ENCODE peak calls at places on chromosomes 12 and 14, in nine cellular contexts. U is neural crest cell, D is upper lobe of right lung, Z is WTC11, L is thyroid gland, H is lower lobe of right lung, M is sigmoid colon, O is cardiac muscle cell, G is hepatocyte. N is an unnamed sample.

GRCh38 chr12:64825143-64826011 is 930 bp downstream of the TBC1D30 start:
- DNase-seq in U (no peak), D (peak; percentile 67), Z (peak; percentile 25), L (peak; percentile 29), H (no peak), M (no peak), O (no peak), G (no peak), N (peak; percentile 75)

GRCh38 chr12:40137252-40137651 is 31.4 kb upstream of the SLC2A13 start:
- DNase-seq in U (no peak), D (no peak), Z (no peak), L (no peak), H (no peak), M (no peak), O (no peak), G (no peak), N (peak; percentile 23)

GRCh38 chr14:101459392-101459900 is 101.8 kb upstream of the DIO3 start:
- DNase-seq in U (no peak), D (no peak), Z (no peak), L (no peak), H (no peak), M (no peak), O (no peak), G (no peak), N (no peak)

GRCh38 chr12:92469837-92470236 is 233.0 kb upstream of the PLEKHG7 start:
- DNase-seq in U (no peak), D (no peak), Z (no peak), L (peak; percentile 56), H (no peak), M (no peak), O (peak; percentile 31), G (peak; percentile 23), N (no peak)

GRCh38 chr12:107318804-107319535 is 225.6 kb upstream of the CRY1 start:
- DNase-seq in U (peak; percentile 32), D (no peak), Z (peak; percentile 50), L (peak; percentile 45), H (peak; percentile 47), M (no peak), O (peak; percentile 43), G (peak; percentile 42), N (peak; percentile 84)

GRCh38 chr12:132171968-132172521 is 27.8 kb downstream of the NOC4L start:
- DNase-seq in U (no peak), D (peak; percentile 57), Z (no peak), L (no peak), H (no peak), M (no peak), O (no peak), G (no peak), N (peak; percentile 52)

GRCh38 chr12:50302686-50303085 is 19.4 kb upstream of the LIMA1 start:
- DNase-seq in U (no peak), D (no peak), Z (no peak), L (no peak), H (no peak), M (no peak), O (no peak), G (no peak), N (no peak)

GRCh38 chr12:29148958-29149690 is at the start of gene FAR2:
- DNase-seq in U (peak; percentile 35), D (peak; percentile 84), Z (peak; percentile 58), L (no peak), H (peak; percentile 76), M (peak; percentile 84), O (peak; percentile 56), G (peak; percentile 63), N (peak; percentile 91)

GRCh38 chr12:6044082-6044481 is 80.4 kb downstream of the VWF start:
- DNase-seq in U (no peak), D (no peak), Z (no peak), L (no peak), H (no peak), M (no peak), O (no peak), G (no peak), N (no peak)

GRCh38 chr12:26768611-26769603 is 64.1 kb downstream of the ITPR2 start:
- DNase-seq in U (no peak), D (no peak), Z (no peak), L (no peak), H (no peak), M (no peak), O (no peak), G (peak; percentile 17), N (no peak)

GRCh38 chr12:24561411-24561871 is 387.5 kb downstream of the BCAT1 start:
- DNase-seq in U (peak; percentile 13), D (no peak), Z (no peak), L (peak; percentile 20), H (no peak), M (peak; percentile 64), O (peak; percentile 59), G (peak; percentile 46), N (no peak)

DNA sequence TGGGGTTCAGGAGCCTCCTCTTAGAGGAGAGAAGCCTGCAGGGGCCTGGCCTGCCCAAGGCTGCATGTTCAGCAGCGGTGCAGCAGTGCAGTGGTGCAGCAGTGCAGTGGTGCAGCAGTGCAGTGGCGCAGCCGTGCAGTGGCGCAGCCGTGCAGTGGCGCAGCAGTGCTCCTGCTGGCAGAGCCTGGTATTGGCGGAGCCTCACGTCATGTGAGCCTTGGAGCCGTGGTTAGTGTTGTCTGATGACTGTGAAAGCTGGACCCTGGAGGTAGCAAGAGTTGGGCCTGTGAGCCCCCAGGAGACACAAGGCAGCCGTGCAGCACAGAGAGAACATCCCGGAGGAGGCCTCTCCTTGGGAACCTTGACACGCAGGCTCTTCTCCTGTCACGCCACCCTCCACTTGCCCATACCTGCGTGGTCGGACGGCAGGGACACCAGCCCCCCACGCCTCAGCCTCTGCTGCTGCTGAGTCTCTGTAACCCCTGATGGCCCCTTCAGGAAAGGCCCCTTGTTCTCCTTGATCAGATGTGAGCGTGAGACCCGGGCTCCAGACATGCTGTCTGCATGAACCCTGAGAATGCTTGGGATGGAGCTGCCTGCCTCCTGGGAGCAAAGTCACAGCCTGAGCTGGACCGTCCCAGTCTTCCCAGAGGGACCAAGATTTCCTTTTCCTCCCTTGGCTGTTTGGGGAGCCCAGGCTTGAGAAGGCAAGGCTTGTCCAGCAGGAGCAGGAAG is 193.7 kb downstream of the KIF26A start:
- DNase-seq in U (no peak), D (no peak), Z (no peak), L (no peak), H (peak; percentile 30), M (no peak), O (no peak), G (peak; percentile 2), N (no peak)
- TF ChIP-seq CTCF in U (peak; percentile 37), D (no peak), Z (no peak), L (no peak), H (no peak), M (no peak), O (no peak), G (no peak), N (no peak)

GRCh38 chr12:76948895-76949294 is 70.1 kb upstream of the CSRP2 start:
- DNase-seq in U (no peak), D (no peak), Z (no peak), L (no peak), H (no peak), M (no peak), O (no peak), G (no peak), N (no peak)

GRCh38 chr12:76947270-76947669 is 68.5 kb upstream of the CSRP2 start:
- DNase-seq in U (no peak), D (no peak), Z (no peak), L (no peak), H (no peak), M (no peak), O (no peak), G (no peak), N (no peak)

GRCh38 chr12:76957306-76957705 is 78.5 kb upstream of the CSRP2 start:
- DNase-seq in U (no peak), D (no peak), Z (no peak), L (no peak), H (no peak), M (no peak), O (no peak), G (no peak), N (no peak)

GRCh38 chr12:76952995-76953394 is 74.2 kb upstream of the CSRP2 start:
- DNase-seq in U (no peak), D (no peak), Z (no peak), L (no peak), H (no peak), M (no peak), O (no peak), G (peak; percentile 14), N (no peak)
- TF ChIP-seq CTCF in U (no peak), D (no peak), Z (no peak), L (no peak), H (no peak), M (no peak), O (no peak), G (no peak), N (no peak)

DNA sequence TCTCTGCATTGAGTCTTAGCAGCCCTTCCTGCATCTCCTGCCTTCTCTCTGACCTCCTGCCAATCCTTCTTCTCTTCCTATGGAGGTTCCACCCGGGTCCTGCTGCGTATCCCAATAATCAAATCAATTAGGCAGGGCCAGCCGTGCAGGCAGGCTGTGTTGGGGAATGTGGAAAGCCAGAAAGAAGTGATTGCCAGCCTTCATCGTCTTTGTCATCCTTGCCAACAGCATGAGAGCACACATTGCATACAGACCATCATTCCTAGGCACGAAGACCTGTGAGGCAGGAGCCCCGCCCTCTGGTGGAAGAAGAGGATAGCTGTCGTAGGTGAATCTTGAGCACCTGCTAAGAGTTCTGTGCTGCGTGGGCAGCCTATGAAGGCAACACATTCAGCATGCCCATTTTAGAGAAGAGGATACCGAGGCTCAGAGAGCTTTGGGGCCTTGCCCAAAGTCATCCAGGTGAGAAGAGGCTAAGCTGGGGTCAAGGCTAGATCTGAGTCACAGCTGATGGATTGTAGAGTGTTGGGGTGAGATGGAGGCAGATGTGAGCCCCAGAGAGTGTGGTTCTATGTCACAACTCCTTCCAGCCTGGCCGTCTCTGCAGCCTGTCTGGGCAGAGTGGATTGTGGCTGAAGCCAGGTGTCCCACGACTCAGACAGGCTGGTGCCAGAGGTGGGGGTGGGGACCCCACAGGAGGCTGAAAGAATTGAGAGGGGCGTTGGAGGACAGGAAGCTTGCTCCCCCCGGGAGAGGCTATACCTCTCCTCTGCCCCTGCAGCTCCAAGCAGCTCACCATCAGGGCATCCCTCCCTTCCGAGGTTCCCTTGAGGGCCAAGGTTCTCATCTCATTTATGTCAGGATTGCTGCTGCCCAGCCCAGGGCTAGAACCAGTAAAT is 12.7 kb downstream of the C14orf132 start:
- DNase-seq in U (no peak), D (no peak), Z (peak; percentile 52), L (no peak), H (no peak), M (no peak), O (no peak), G (no peak), N (no peak)
- TF ChIP-seq CTCF in U (peak; percentile 29), D (no peak), Z (peak; percentile 46), L (no peak), H (no peak), M (no peak), O (peak; percentile 6), G (peak; percentile 17), N (no peak)

DNA sequence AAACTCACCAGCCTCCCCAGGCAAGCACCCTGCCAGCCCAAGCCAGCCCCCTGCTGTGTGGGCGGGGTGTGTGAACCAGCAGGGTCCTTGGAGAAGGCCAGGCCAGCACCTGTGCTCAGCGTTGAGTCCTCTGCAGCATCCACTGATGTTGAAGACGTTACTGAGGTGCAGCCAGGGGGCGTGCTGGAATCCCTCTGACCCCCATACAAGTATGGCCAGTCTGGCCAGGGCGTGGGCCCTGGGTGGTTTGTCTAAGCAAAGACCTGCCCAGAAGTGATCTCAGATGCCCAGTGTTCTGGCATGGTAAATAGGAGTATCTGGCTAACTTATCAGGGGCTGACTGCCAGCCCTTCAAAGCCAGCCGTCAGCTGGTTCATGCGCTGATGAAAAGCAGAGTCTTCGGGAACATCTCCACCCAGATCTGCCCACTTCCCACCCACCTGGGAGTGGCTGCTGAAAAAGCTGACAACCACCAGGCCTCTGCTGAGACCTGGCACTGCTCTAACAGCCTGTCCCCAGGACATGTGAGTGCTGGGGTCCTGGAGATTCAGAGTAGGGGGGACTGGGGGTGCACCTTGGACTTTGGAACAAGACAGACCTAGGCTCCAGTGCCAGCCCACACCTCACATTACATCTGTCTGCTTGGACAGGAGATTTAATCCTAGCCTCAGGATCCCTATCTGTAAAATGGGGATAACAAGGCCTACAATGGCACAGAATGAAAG is 41.1 kb downstream of the ACTN1 start:
- DNase-seq in U (no peak), D (no peak), Z (peak; percentile 61), L (peak; percentile 20), H (no peak), M (peak; percentile 95), O (no peak), G (peak; percentile 68), N (peak; percentile 64)
- TF ChIP-seq CTCF in U (no peak), D (peak; percentile 20), Z (peak; percentile 17), L (no peak), H (no peak), M (peak; percentile 52), O (peak; percentile 38), G (peak; percentile 44), N (peak; percentile 29)

N was measured in upper lobe of left lung.